ENCODE peak calls at places on chromosomes 7 and 10, in four cellular contexts. I is breast epithelium; T is transverse colon; C is effector memory CD4-positive, alpha-beta T cell. O is an unnamed sample. For H3K36me3 and H3K4me1, the result is how much of the 10 kb centered on the place peaks cover.

GRCh38 chr10:43121444-43121843 is 16.8 kb upstream of the CSGALNACT2 start:
- DNase-seq in C (no peak), T (peak), I (no peak), O (no peak)

GRCh38 chr10:72243822-72244437 is 27.9 kb upstream of the ASCC1 start:
- DNase-seq in C (no peak), I (no peak), T (peak), O (no peak)

GRCh38 chr7:88307412-88307811 is 718 bp upstream of the STEAP4 start:
- DNase-seq in T (no peak), I (no peak), C (no peak), O (no peak)

GRCh38 chr10:28892818-28893547 is 215.7 kb downstream of the BAMBI start:
- DNase-seq in T (no peak), C (no peak), I (no peak), O (no peak)

GRCh38 chr10:71203716-71204115 is 8.7 kb upstream of the UNC5B start:
- DNase-seq in T (no peak), C (no peak), I (no peak), O (no peak)

GRCh38 chr7:151808296-151809155 is 68.4 kb downstream of the PRKAG2 start:
- DNase-seq in T (no peak), I (no peak), C (no peak), O (no peak)

GRCh38 chr10:49608925-49609282 is 1.2 kb upstream of the SLC18A3 start:
- DNase-seq in I (peak), C (no peak), T (no peak), O (no peak)

GRCh38 chr10:34348917-34349509 is 466.1 kb downstream of the PARD3 start:
- DNase-seq in T (no peak), I (no peak), C (no peak), O (no peak)

GRCh38 chr7:2529161-2530075 is 9.8 kb downstream of the LFNG start:
- DNase-seq in I (no peak), T (peak), C (peak), O (peak)

GRCh38 chr7:131327049-131327625 is 539 bp upstream of the MKLN1 start:
- DNase-seq in C (no peak), T (peak), I (no peak), O (no peak)

GRCh38 chr10:22475857-22476600 is 130.7 kb downstream of the SPAG6 start:
- DNase-seq in I (no peak), T (peak), C (no peak), O (no peak)

GRCh38 chr10:102335184-102335583 is 60.3 kb upstream of the NFKB2 start:
- DNase-seq in T (no peak), C (no peak), I (no peak), O (no peak)

GRCh38 chr7:130087364-130087763 is 17.0 kb downstream of the KLHDC10 start:
- DNase-seq in C (no peak), T (no peak), I (no peak), O (no peak)

GRCh38 chr7:4124904-4125477 is 557.1 kb upstream of the FOXK1 start:
- DNase-seq in T (no peak), I (no peak), C (no peak), O (no peak)

GRCh38 chr10:110873951-110874350 is 2.2 kb downstream of the PDCD4 start:
- DNase-seq in T (no peak), C (no peak), I (no peak), O (no peak)
- H3K27ac ChIP-seq in T (peak), C (peak), I (peak), O (peak)

DNA sequence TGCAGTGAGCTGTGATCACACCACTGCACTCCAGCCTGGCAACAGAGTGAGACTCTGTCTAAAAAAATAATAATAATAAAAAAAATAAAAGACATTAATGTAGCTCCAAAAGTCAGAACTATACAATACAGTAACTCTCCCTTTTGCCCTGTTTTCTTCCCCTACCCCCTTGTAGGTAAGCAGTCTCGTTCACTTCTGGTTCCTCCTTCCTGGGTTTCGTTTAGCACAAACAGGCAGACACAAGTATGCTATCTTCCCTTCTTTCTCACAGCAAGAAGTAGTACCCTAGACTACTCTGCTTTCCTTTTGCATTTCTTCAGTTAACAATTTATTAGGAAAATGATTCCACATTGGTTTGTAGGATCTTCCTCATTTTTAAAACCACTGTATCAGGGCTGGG is 33.0 kb downstream of the PDSS1 start:
- DNase-seq in I (no peak), T (no peak), C (no peak), O (no peak)
- H3K36me3 ChIP-seq in I (under half), T (under half), C (under half), O (under half)

GRCh38 chr10:1474376-1475094 is 262.8 kb downstream of the ADARB2 start:
- DNase-seq in I (no peak), C (no peak), T (no peak), O (no peak)

GRCh38 chr10:1475095-1475583 is 262.2 kb downstream of the ADARB2 start:
- DNase-seq in C (no peak), T (no peak), I (no peak), O (no peak)

GRCh38 chr10:1472178-1472577 is 265.1 kb downstream of the ADARB2 start:
- DNase-seq in I (no peak), T (no peak), C (no peak), O (no peak)

GRCh38 chr10:1473874-1474273 is 263.5 kb downstream of the ADARB2 start:
- DNase-seq in I (no peak), C (no peak), T (no peak), O (no peak)

DNA sequence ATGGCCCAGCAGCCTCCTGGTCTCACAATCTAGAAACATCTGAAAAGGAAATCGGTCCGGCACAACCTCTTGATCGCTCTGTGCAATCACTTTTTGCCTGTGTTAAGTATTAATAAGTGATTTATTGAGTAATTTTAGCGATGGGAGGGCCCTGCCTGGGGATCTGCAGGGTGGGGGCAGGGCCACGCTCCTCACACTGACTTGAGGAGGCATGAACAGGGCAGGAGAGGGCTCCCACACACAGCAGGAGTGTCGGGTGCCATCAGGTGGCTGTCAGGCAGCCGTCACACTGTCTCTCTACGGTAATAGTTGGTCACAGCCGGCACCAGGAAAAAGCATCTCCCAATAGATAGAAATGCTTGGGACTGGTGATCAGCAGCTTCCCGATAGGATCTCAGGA is 264.7 kb downstream of the ADARB2 start:
- DNase-seq in I (no peak), C (no peak), T (no peak), O (no peak)
- H3K4me1 ChIP-seq in I (under half), C (under half), T (under half), O (under half)

GRCh38 chr7:51262796-51263519 is 53.7 kb downstream of the COBL start:
- DNase-seq in C (no peak), T (no peak), I (no peak), O (no peak)
- H3K27ac ChIP-seq in C (no peak), T (peak), I (peak), O (no peak)

GRCh38 chr7:139382439-139382838 is 22.7 kb downstream of the LUC7L2 start:
- DNase-seq in I (no peak), C (no peak), T (no peak), O (no peak)
- H3K36me3 ChIP-seq in I (under half), C (under half), T (under half), O (under half)

DNA sequence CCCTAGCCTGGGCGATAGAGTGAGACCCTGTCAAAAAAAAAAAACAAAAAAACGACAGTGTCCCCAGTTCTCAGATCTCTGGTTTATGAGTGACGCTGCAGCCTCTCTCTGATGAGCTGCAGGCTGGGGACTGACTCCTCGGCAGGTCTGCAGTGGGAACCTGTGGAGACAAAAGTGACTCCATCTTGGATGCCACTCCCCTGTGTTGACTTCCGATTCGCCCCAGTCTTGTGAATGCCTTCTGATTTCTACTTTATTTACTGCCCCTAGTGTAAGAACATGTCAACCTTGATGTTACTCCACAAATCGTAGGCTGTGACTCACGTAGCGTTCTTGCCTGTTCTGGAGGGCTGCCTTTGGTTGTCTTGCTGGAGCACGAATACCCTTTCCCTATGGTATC is 6.2 kb downstream of the TACR2 start:
- DNase-seq in T (no peak), C (no peak), I (no peak), O (no peak)
- H3K4me1 ChIP-seq in T (under half), C (under half), I (under half), O (under half)

GRCh38 chr7:6637544-6638229 is 569 bp downstream of the ZNF316 start:
- DNase-seq in C (peak), I (no peak), T (peak), O (peak)

GRCh38 chr7:6639627-6640026 is 2.5 kb downstream of the ZNF316 start:
- DNase-seq in I (no peak), C (no peak), T (no peak), O (no peak)

GRCh38 chr7:6636741-6637543 is at the start of gene ZNF316:
- DNase-seq in I (peak), C (peak), T (peak), O (peak)

GRCh38 chr7:6640246-6640721 is 3.2 kb downstream of the ZNF316 start:
- DNase-seq in I (no peak), C (no peak), T (no peak), O (no peak)

GRCh38 chr7:6639032-6639431 is 1.9 kb downstream of the ZNF316 start:
- DNase-seq in C (no peak), I (no peak), T (no peak), O (no peak)
- H3K27ac ChIP-seq in C (no peak), I (no peak), T (no peak), O (no peak)

DNA sequence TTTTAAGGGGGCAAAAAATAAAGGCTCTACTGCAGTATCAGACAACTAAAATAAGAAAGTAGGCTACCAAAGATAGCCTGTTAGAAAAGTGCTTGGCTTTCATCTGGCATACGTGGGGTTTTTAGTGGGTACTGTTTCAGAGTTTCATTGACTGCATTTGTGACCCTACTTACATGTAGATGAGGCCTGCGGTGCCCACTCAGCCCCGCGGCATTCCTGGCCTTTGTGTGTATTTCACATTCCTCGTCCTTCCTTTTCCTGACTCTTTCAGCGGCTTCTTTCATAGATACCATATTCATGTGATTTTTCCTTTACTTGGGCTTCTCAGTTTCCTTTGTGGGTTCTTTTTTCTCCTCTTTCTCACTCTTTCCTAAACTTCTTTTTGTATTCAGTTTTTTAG is 50.7 kb downstream of the UBE3C start:
- DNase-seq in I (no peak), T (no peak), C (no peak), O (no peak)
- H3K36me3 ChIP-seq in I (under half), T (under half), C (half or more), O (under half)

O was measured in CD8-positive, alpha-beta memory T cell.